ENCODE peak calls at places on chromosomes 12 and 14, in four cellular contexts. G is H1, W is K562, Y is A549. U is an unnamed sample.

GRCh38 chr12:132289356-132290202 is 39.8 kb downstream of the GALNT9 start:
- DNase-seq in G (no peak), W (no peak), Y (no peak), U (no peak)

GRCh38 chr12:96347130-96347699 is 53.0 kb downstream of the CDK17 start:
- DNase-seq in Y (no peak), G (no peak), W (no peak), U (no peak)

GRCh38 chr12:62268956-62269355 is 8.8 kb downstream of the USP15 start:
- DNase-seq in G (no peak), W (no peak), Y (no peak), U (peak)

GRCh38 chr14:32656609-32657008 is 282.1 kb upstream of the NPAS3 start:
- DNase-seq in G (no peak), Y (no peak), W (no peak), U (no peak)

GRCh38 chr14:92544051-92544730 is 30.6 kb downstream of the RIN3 start:
- DNase-seq in Y (no peak), W (no peak), G (no peak), U (no peak)

GRCh38 chr12:75592086-75592485 is 80.7 kb upstream of the KRR1 start:
- DNase-seq in W (no peak), G (no peak), Y (no peak), U (no peak)

GRCh38 chr12:89875809-89876208 is 167.2 kb upstream of the ATP2B1 start:
- DNase-seq in Y (no peak), G (no peak), W (no peak), U (no peak)

GRCh38 chr12:70549340-70550179 is 87.7 kb downstream of the PTPRB start:
- DNase-seq in G (no peak), Y (no peak), W (no peak), U (no peak)

GRCh38 chr14:30194769-30195168 is 267.1 kb upstream of the PRKD1 start:
- DNase-seq in W (no peak), G (no peak), Y (no peak), U (peak)

GRCh38 chr12:31590730-31591307 is at the start of gene DENND5B:
- DNase-seq in W (peak), Y (peak), G (peak), U (peak)

GRCh38 chr12:48978291-48978740 is at the start of gene WNT1:
- DNase-seq in Y (no peak), G (peak), W (no peak), U (no peak)

GRCh38 chr14:54186821-54187365 is 209.9 kb upstream of the CDKN3 start:
- DNase-seq in Y (no peak), W (no peak), G (no peak), U (no peak)

GRCh38 chr12:26853303-26854027 is 20.5 kb upstream of the ITPR2 start:
- DNase-seq in G (peak), Y (peak), W (peak), U (peak)

GRCh38 chr14:94346841-94347240 is 23.7 kb upstream of the SERPINA6 start:
- DNase-seq in W (no peak), G (no peak), Y (no peak), U (no peak)

GRCh38 chr14:46717211-46717610 is 65.6 kb upstream of the RPL10L start:
- DNase-seq in G (no peak), W (no peak), Y (no peak), U (no peak)

GRCh38 chr12:104578453-104578852 is 121.7 kb downstream of the CHST11 start:
- DNase-seq in W (peak), Y (peak), G (no peak), U (peak)

GRCh38 chr14:93997082-93997481 is at the start of gene CCDC197:
- DNase-seq in W (no peak), G (no peak), Y (no peak), U (peak)

GRCh38 chr12:132838464-132839080 is 9.9 kb upstream of the GOLGA3 start:
- DNase-seq in W (no peak), G (no peak), Y (no peak), U (no peak)

GRCh38 chr14:100078997-100079561 is 13.9 kb downstream of the EVL start:
- DNase-seq in G (peak), W (peak), Y (no peak), U (peak)

GRCh38 chr12:91921555-91921954 is 224.1 kb downstream of the BTG1 start:
- DNase-seq in W (no peak), Y (no peak), G (no peak), U (no peak)

GRCh38 chr12:19539836-19540235 is 100.5 kb downstream of the AEBP2 start:
- DNase-seq in G (no peak), Y (no peak), W (no peak), U (no peak)

GRCh38 chr12:72141381-72141780 is 130.8 kb upstream of the TRHDE start:
- DNase-seq in G (no peak), Y (no peak), W (peak), U (peak)

GRCh38 chr14:61642246-61642982 is 52.9 kb upstream of the HIF1A start:
- DNase-seq in G (no peak), W (no peak), Y (no peak), U (peak)

GRCh38 chr14:68862954-68863594 is 70.2 kb upstream of the ZFP36L1 start:
- DNase-seq in G (peak), W (peak), Y (peak), U (peak)

GRCh38 chr12:97277030-97277429 is 185.6 kb upstream of the RMST start:
- DNase-seq in G (no peak), W (no peak), Y (no peak), U (no peak)

GRCh38 chr12:49301759-49302158 is 6.8 kb downstream of the PRPH start:
- DNase-seq in G (no peak), W (peak), Y (no peak), U (no peak)

GRCh38 chr14:74922752-74923401 is at the start of gene RPS6KL1:
- DNase-seq in Y (peak), W (peak), G (peak), U (peak)

GRCh38 chr12:20985399-20985798 is 145.6 kb upstream of the SLCO1B1 start:
- DNase-seq in W (no peak), G (no peak), Y (no peak), U (no peak)

GRCh38 chr12:51819851-51820720 is 28.4 kb downstream of the FIGNL2 start:
- DNase-seq in W (no peak), G (no peak), Y (peak), U (no peak)

GRCh38 chr14:75476274-75476995 is 45.8 kb upstream of the BATF start:
- DNase-seq in W (no peak), G (no peak), Y (no peak), U (peak)

GRCh38 chr12:101876861-101877815 is at the start of gene DRAM1:
- DNase-seq in Y (peak), G (peak), W (peak), U (peak)

GRCh38 chr14:20469890-20470858 is 968 bp downstream of the PNP start:
- DNase-seq in Y (peak), G (peak), W (peak), U (peak)

GRCh38 chr12:64672925-64673409 is 62.7 kb downstream of the RASSF3 start:
- DNase-seq in Y (no peak), W (peak), G (no peak), U (peak)

GRCh38 chr14:93936245-93936644 is 9.1 kb downstream of the FAM181A start:
- DNase-seq in W (peak), Y (peak), G (no peak), U (no peak)

GRCh38 chr12:116651089-116651488 is 86.8 kb downstream of the SPRING1 start:
- DNase-seq in W (no peak), G (no peak), Y (no peak), U (no peak)

GRCh38 chr12:18072723-18073122 is 17.3 kb downstream of the RERGL start:
- DNase-seq in G (no peak), W (no peak), Y (no peak), U (no peak)

GRCh38 chr14:54631016-54631415 is 64.1 kb downstream of the SAMD4A start:
- DNase-seq in G (no peak), Y (no peak), W (no peak), U (no peak)

GRCh38 chr14:94681300-94682060 is 69.3 kb downstream of the SERPINA3 start:
- DNase-seq in G (no peak), Y (peak), W (peak), U (peak)

GRCh38 chr12:79883216-79883615 is 51.7 kb downstream of the PPP1R12A start:
- DNase-seq in G (no peak), Y (no peak), W (no peak), U (peak)

DNA sequence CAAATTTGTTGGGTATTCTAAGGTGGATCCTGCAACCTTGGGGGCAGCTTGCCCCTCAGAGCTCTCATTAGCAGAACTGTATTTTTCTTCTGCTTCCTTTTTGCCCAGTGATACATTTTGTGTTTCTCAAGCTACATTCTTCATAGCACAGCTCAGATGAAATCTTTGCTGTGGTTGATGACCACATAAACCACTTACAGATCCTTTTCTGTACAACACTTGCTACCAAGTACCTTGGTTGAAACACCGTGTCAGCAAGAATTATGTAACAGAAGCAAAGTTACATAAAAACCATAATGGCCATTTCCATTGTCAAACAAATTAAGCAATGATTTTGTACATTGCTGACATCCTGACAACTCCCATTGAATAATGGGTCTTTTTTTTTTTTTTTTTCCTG is 9.7 kb upstream of the PLBD1 start:
- DNase-seq in Y (no peak), G (no peak), W (no peak), U (no peak)
- TF ChIP-seq MAFK in Y (peak), G (no peak), W (no peak), U (peak)

GRCh38 chr14:52279405-52279804 is 11.9 kb downstream of the PTGDR start:
- DNase-seq in W (peak), Y (peak), G (no peak), U (peak)
- TF ChIP-seq MAFK in W (no peak), Y (peak), G (no peak), U (no peak)

GRCh38 chr14:106286697-106287290 is 760.4 kb downstream of the TMEM121 start:
- DNase-seq in Y (no peak), G (no peak), W (peak), U (no peak)
- TF ChIP-seq MAFK in Y (no peak), G (no peak), W (no peak), U (no peak)

GRCh38 chr14:21672116-21672515 is 1.5 kb downstream of the OR4E1 start:
- DNase-seq in Y (no peak), G (no peak), W (no peak), U (peak)

GRCh38 chr14:21669284-21669683 is 4.3 kb downstream of the OR4E1 start:
- DNase-seq in G (no peak), W (no peak), Y (no peak), U (no peak)

GRCh38 chr14:21671371-21671770 is 2.2 kb downstream of the OR4E1 start:
- DNase-seq in G (no peak), Y (no peak), W (no peak), U (no peak)

GRCh38 chr14:21673718-21674117 is at the start of gene OR4E1:
- DNase-seq in Y (no peak), G (no peak), W (no peak), U (no peak)

DNA sequence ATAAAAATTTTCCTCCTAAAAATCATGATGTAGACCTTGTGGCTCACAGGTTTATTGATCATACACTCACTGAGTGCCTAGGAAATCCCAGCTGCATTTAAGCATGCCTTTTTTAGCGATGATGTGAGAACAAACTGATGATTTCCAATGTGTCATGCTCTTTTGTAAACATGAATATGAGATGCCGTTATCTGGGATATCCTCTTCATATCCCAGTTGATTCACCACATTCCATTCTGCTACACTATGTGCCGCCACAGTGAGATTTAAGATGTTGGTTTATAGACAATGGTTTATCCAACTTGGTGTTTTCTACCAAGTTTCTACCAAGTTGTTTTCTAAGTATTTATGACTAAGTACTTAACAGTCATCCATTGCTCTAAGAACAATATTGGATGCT is 5.2 kb downstream of the OR4E1 start:
- DNase-seq in Y (no peak), G (no peak), W (no peak), U (peak)
- TF ChIP-seq MAFK in Y (no peak), G (no peak), W (no peak), U (no peak)

GRCh38 chr12:123010681-123011080 is 30.2 kb downstream of the ARL6IP4 start:
- DNase-seq in Y (no peak), W (no peak), G (no peak), U (no peak)

GRCh38 chr12:123005081-123005626 is 24.7 kb downstream of the ARL6IP4 start:
- DNase-seq in W (no peak), Y (no peak), G (no peak), U (no peak)

GRCh38 chr12:123010110-123010509 is 29.6 kb downstream of the ARL6IP4 start:
- DNase-seq in W (no peak), G (no peak), Y (no peak), U (no peak)

GRCh38 chr12:123004287-123004686 is 23.8 kb downstream of the ARL6IP4 start:
- DNase-seq in Y (no peak), G (no peak), W (no peak), U (no peak)

DNA sequence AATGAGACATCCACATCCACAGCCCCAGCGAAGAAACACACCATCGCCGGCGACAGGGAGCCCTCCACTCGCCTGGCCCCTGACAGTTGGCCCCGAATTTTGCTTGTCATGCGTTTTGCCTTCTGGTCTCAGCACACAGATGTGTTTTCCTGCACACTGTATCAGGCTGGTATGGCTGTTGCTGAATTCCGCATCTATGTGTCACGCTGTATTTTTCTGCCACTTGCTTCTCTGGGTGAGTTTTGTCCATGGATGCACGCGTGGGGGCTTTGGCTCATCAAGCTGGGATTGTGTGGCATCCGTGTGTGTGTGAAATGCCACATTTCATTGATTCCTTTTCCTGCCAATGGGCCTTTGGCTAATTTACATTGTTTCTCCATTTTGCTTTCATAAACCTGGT is 26.5 kb downstream of the ARL6IP4 start:
- DNase-seq in Y (no peak), W (no peak), G (no peak), U (peak)
- TF ChIP-seq MAFK in Y (peak), W (no peak), G (no peak), U (peak)

U was measured in IMR-90.